ENCODE peak calls at places on chromosomes 2 and 18, in five cellular contexts. D is brain microvascular endothelial cell, Z is GM06990, I is Peyer's patch, T is GM23338. B is an unnamed sample.

GRCh38 chr18:78984941-78985784 is 5.5 kb downstream of the SALL3 start:
- DNase-seq in D (no peak), I (no peak), T (peak), Z (no peak), B (no peak)

GRCh38 chr2:232382331-232383225 is 4.0 kb downstream of the ALPP start:
- DNase-seq in I (no peak), T (no peak), Z (no peak), D (no peak), B (no peak)

GRCh38 chr18:5393779-5394178 is 98.3 kb upstream of the ZBTB14 start:
- DNase-seq in Z (no peak), I (no peak), D (peak), T (no peak), B (peak)

GRCh38 chr2:203673933-203674332 is 32.5 kb upstream of the CD28 start:
- DNase-seq in T (no peak), I (no peak), Z (peak), D (no peak), B (no peak)

GRCh38 chr2:207706936-207707860 is 4.2 kb upstream of the CCNYL1 start:
- DNase-seq in I (no peak), Z (no peak), T (peak), D (no peak), B (no peak)

GRCh38 chr18:50802133-50802532 is 17.7 kb downstream of the MRO start:
- DNase-seq in T (peak), Z (no peak), I (no peak), D (no peak), B (no peak)

GRCh38 chr18:59837586-59837985 is 62.2 kb upstream of the PMAIP1 start:
- DNase-seq in I (peak), Z (peak), D (peak), T (peak), B (peak)

GRCh38 chr2:56102098-56102497 is 81.7 kb upstream of the CCDC85A start:
- DNase-seq in Z (no peak), T (peak), I (no peak), D (no peak), B (no peak)

GRCh38 chr2:196130039-196130825 is 41.1 kb downstream of the STK17B start:
- DNase-seq in Z (peak), T (no peak), D (no peak), I (no peak), B (no peak)

GRCh38 chr2:178301595-178302324 is 107.4 kb downstream of the OSBPL6 start:
- DNase-seq in T (no peak), I (no peak), Z (no peak), D (no peak), B (no peak)

GRCh38 chr2:11129598-11130449 is 25.4 kb upstream of the SLC66A3 start:
- DNase-seq in Z (peak), D (no peak), T (peak), I (peak), B (no peak)
- H3K4me3 ChIP-seq in Z (peak), D (peak), T (peak), I (peak), B (peak)

GRCh38 chr2:166627893-166628292 is 133.8 kb upstream of the SCN7A start:
- DNase-seq in D (no peak), T (no peak), Z (no peak), I (no peak), B (no peak)
- TF ChIP-seq CTCF in D (peak), T (peak), Z (no peak), I (no peak), B (no peak)

GRCh38 chr2:241036397-241036963 is 38.1 kb downstream of the SNED1 start:
- DNase-seq in Z (peak), I (peak), D (no peak), T (peak), B (no peak)
- H3K4me3 ChIP-seq in Z (peak), I (peak), D (no peak), T (peak), B (no peak)

GRCh38 chr18:49572935-49573334 is 11.1 kb downstream of the LIPG start:
- DNase-seq in D (no peak), Z (no peak), T (no peak), I (no peak), B (no peak)

GRCh38 chr18:49569701-49570100 is 7.8 kb downstream of the LIPG start:
- DNase-seq in D (no peak), T (no peak), Z (no peak), I (no peak), B (no peak)

GRCh38 chr18:49570836-49571235 is 9.0 kb downstream of the LIPG start:
- DNase-seq in Z (no peak), T (no peak), I (no peak), D (no peak), B (no peak)

DNA sequence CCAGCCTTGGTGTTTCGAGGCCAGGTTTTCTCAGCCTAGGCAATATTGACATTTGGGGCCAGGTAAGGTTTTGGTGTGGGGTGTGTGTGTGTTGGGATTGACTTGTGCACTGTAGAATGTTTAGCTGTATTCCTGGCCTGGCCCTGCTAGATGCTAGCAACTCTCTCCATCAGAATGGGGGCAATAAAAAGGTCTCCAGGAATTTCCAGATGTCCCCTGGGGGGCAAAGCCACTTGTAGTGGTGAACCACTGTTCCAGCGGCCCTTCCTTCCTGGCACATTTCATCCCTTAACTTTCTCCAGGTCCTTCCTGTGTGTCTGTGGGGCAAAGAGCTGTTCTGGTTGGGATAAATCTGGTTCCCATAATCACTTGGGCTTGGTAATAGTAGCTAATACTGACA is 12.0 kb downstream of the LIPG start:
- DNase-seq in D (no peak), T (no peak), I (no peak), Z (no peak), B (no peak)
- TF ChIP-seq CTCF in D (no peak), T (no peak), I (no peak), Z (no peak), B (no peak)

DNA sequence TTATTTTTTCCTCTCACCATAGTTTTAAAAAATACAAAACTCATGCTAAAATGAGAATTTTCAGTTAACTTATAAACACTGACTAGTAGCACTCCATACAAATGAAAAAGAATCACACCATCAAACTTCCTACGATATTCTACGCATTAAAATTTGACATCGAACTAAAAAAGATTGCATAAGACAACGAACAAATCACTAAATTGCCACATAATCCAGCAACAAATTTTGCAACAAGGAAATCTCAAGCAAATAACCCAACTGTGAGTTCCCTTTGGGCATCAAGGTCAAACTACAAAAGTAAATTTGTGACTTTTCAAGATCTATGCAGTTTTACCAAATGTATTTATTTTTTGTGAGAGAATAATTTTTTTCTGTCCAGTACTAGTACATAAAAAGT is 1.5 kb downstream of the MAP3K2 start:
- DNase-seq in D (no peak), T (no peak), Z (no peak), I (no peak), B (no peak)
- H3K4me3 ChIP-seq in D (no peak), T (peak), Z (peak), I (no peak), B (peak)

GRCh38 chr2:75716406-75716805 is 5.7 kb upstream of the GCFC2 start:
- DNase-seq in I (no peak), Z (no peak), T (no peak), D (no peak), B (no peak)
- TF ChIP-seq CTCF in I (no peak), Z (no peak), T (no peak), D (no peak), B (no peak)